ENCODE peak calls at places on chromosomes 6 and 20, in ten cellular contexts. S is heart right ventricle; N is AG10803; R is tibial artery; W is left lung; Y is CD8-positive, alpha-beta T cell; Z is neural progenitor cell; G is pancreas; I is cardiac muscle cell; D is A549. X is an unnamed sample.

GRCh38 chr6:108097882-108098281 is 23.3 kb upstream of the OSTM1 start:
- DNase-seq in S (no peak), N (no peak), R (no peak), W (no peak), Y (no peak), Z (no peak), G (no peak), I (no peak), D (no peak), X (no peak)

GRCh38 chr6:105431226-105431625 is 28.3 kb upstream of the PREP start:
- DNase-seq in S (no peak), N (peak; percentile 67), R (no peak), W (no peak), Y (no peak), Z (peak; percentile 56), G (no peak), I (peak; percentile 64), D (peak; percentile 61), X (no peak)

GRCh38 chr20:56391037-56391436 is 978 bp downstream of the AURKA start:
- DNase-seq in S (no peak), N (no peak), R (no peak), W (no peak), Y (no peak), Z (no peak), G (no peak), I (no peak), D (no peak), X (no peak)

GRCh38 chr20:48697845-48698491 is 129.8 kb downstream of the PREX1 start:
- DNase-seq in S (peak; percentile 84), N (peak; percentile 87), R (peak; percentile 94), W (peak; percentile 92), Y (no peak), Z (no peak), G (peak; percentile 83), I (peak; percentile 97), D (peak; percentile 56), X (peak; percentile 33)

GRCh38 chr6:31441368-31442267 is 38.2 kb downstream of the MICA start:
- DNase-seq in S (peak; percentile 86), N (peak; percentile 64), R (peak; percentile 88), W (peak; percentile 98), Y (peak; percentile 80), Z (peak; percentile 91), G (peak; percentile 81), I (peak; percentile 82), D (peak; percentile 50), X (no peak)

GRCh38 chr6:148430897-148431296 is 88.3 kb downstream of the SASH1 start:
- DNase-seq in S (no peak), N (no peak), R (no peak), W (no peak), Y (no peak), Z (no peak), G (no peak), I (peak; percentile 52), D (no peak), X (no peak)

GRCh38 chr6:156662025-156662445 is 115.1 kb upstream of the ARID1B start:
- DNase-seq in S (no peak), N (peak; percentile 99), R (no peak), W (no peak), Y (peak; percentile 37), Z (peak; percentile 82), G (peak; percentile 41), I (no peak), D (peak; percentile 80), X (peak; percentile 64)

GRCh38 chr6:90159452-90159851 is 137.2 kb downstream of the BACH2 start:
- DNase-seq in S (no peak), N (no peak), R (no peak), W (no peak), Y (no peak), Z (no peak), G (no peak), I (no peak), D (no peak), X (no peak)

GRCh38 chr6:2560903-2561698 is 189.6 kb downstream of the MYLK4 start:
- DNase-seq in S (no peak), N (no peak), R (no peak), W (no peak), Y (no peak), Z (no peak), G (no peak), I (no peak), D (no peak), X (no peak)

GRCh38 chr6:44062771-44063560 is 64.3 kb downstream of the MRPL14 start:
- DNase-seq in S (no peak), N (no peak), R (no peak), W (peak; percentile 88), Y (no peak), Z (peak; percentile 53), G (no peak), I (no peak), D (peak; percentile 61), X (no peak)

GRCh38 chr20:23515250-23515939 is 24.5 kb downstream of the CST8 start:
- DNase-seq in S (no peak), N (no peak), R (no peak), W (no peak), Y (no peak), Z (no peak), G (no peak), I (no peak), D (no peak), X (peak; percentile 5)

GRCh38 chr20:34971873-34972235 is 16.2 kb downstream of the MYH7B start:
- DNase-seq in S (no peak), N (no peak), R (no peak), W (peak; percentile 40), Y (no peak), Z (no peak), G (no peak), I (no peak), D (no peak), X (no peak)

GRCh38 chr20:59604770-59605665 is 678 bp downstream of the PHACTR3 start:
- DNase-seq in S (peak; percentile 23), N (no peak), R (no peak), W (no peak), Y (no peak), Z (peak; percentile 54), G (no peak), I (no peak), D (no peak), X (no peak)

GRCh38 chr6:44002591-44003344 is 124.5 kb downstream of the MRPL14 start:
- DNase-seq in S (peak; percentile 64), N (no peak), R (peak; percentile 65), W (peak; percentile 89), Y (peak; percentile 39), Z (peak; percentile 88), G (peak; percentile 79), I (peak; percentile 76), D (peak; percentile 76), X (no peak)

GRCh38 chr6:160036790-160037206 is 67.9 kb downstream of the IGF2R start:
- DNase-seq in S (no peak), N (peak; percentile 88), R (no peak), W (no peak), Y (no peak), Z (no peak), G (no peak), I (no peak), D (no peak), X (peak; percentile 59)

GRCh38 chr6:153104220-153104619 is 26.9 kb downstream of the RGS17 start:
- DNase-seq in S (no peak), N (no peak), R (no peak), W (no peak), Y (no peak), Z (no peak), G (no peak), I (no peak), D (no peak), X (no peak)

GRCh38 chr6:30763618-30764489 is 19.5 kb upstream of the IER3 start:
- DNase-seq in S (no peak), N (no peak), R (no peak), W (no peak), Y (no peak), Z (peak; percentile 72), G (no peak), I (peak; percentile 86), D (peak; percentile 68), X (no peak)

DNA sequence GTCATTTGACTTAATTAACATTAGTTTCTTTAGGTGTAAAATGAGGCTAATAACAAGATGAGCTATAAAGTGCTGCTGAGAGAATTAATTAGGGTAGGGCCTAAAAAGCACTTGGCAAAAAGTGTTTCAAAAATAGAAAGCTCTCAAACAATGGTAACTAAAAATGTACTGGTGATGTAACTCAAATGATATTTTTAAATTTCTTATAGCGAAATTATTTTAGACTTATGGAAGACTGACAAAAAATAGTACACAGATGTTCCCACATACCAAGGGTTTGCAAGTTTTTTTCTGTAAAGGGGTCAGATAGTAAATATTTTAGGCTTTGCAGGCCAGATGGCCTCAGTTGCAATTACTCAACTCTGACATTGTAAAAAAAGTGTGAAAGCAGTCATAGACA is 190.7 kb upstream of the UFL1 start:
- DNase-seq in S (no peak), N (no peak), R (no peak), W (no peak), Y (no peak), Z (no peak), G (no peak), I (no peak), D (no peak), X (no peak)
- TF ChIP-seq CTCF in S (no peak), N (no peak), R (no peak), W (no peak), Y (no peak), Z (no peak), G (no peak), I (no peak), D (no peak), X (no peak)

GRCh38 chr6:121105461-121105860 is 228.8 kb downstream of the TBC1D32 start:
- DNase-seq in S (no peak), N (no peak), R (no peak), W (no peak), Y (no peak), Z (peak; percentile 18), G (no peak), I (no peak), D (no peak), X (no peak)
- H3K4me3 ChIP-seq in S (no peak overlapping the region), N (no peak overlapping the region), R (no peak overlapping the region), W (no peak overlapping the region), Y (no peak overlapping the region), Z (no peak overlapping the region), G (no peak overlapping the region), I (no peak overlapping the region), D (no peak overlapping the region), X (no peak overlapping the region)

DNA sequence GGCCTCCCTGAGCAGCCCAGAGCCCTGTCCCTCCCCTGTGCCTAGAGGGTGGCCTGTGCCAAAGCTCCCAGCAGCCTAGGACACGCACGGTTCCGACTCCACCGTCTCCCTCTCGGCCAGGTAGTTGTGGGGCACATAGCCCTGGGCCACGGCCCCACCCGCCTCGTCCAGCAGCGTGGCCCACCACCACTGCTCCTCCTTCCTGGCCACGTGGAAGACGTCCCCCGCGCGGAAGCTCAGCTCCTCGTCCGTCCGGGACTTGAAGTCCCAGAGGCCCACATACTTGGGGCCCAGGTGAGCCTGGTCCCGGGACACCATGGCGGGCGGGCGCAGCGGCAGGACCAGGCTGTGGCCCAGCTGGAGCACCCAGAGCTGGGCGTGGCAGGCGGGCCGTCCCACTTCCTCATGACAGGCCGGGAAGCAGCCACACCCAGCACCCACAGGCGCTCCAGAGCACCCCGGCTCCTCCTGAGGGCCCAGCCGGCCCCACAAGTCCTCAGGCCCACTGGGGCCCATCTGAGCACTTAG is at the start of gene PTK6:
- DNase-seq in S (peak; percentile 47), N (no peak), R (no peak), W (peak; percentile 94), Y (no peak), Z (no peak), G (peak; percentile 70), I (no peak), D (peak; percentile 70), X (no peak)
- TF ChIP-seq CTCF in S (no peak), N (no peak), R (no peak), W (no peak), Y (no peak), Z (no peak), G (no peak), I (no peak), D (no peak), X (no peak)

GRCh38 chr6:157881375-157881774 is 58.3 kb downstream of the SNX9 start:
- DNase-seq in S (no peak), N (no peak), R (no peak), W (no peak), Y (no peak), Z (no peak), G (no peak), I (no peak), D (no peak), X (no peak)
- H3K4me3 ChIP-seq in S (no peak overlapping the region), N (no peak overlapping the region), R (no peak overlapping the region), W (no peak overlapping the region), Y (no peak overlapping the region), Z (no peak overlapping the region), G (no peak overlapping the region), I (no peak overlapping the region), D (no peak overlapping the region), X (no peak overlapping the region)

X was measured in AG09309.